ENCODE peak calls at places on chromosomes 6 and 20, in eight cellular contexts. One of them, this sample, is unnamed.

GRCh38 chr6:126040826-126041225 is 54.5 kb downstream of the TRMT11 start:
- DNase-seq in activated naive CD8-positive, alpha-beta T cell treated with anti-CD3 and anti-CD28 coated beads, Interleukin-2, amount 10 ng/mL, durations not matched to agents 7 days and 5 days: no peak
- DNase-seq in ureter: peak; percentile 63
- DNase-seq in NCI-H510A: no peak
- DNase-seq in HS-5: peak; percentile 53
- DNase-seq in nephron progenitor cell: no peak
- DNase-seq in Peyer's patch: no peak
- DNase-seq in DMS53: peak; percentile 14
- DNase-seq in this sample: no peak

GRCh38 chr6:9732056-9732455 is 682.8 kb downstream of the TFAP2A start:
- DNase-seq in activated naive CD8-positive, alpha-beta T cell treated with anti-CD3 and anti-CD28 coated beads, Interleukin-2, amount 10 ng/mL, durations not matched to agents 7 days and 5 days: no peak
- DNase-seq in NCI-H510A: no peak
- DNase-seq in DMS53: no peak
- DNase-seq in ureter: no peak
- DNase-seq in nephron progenitor cell: no peak
- DNase-seq in Peyer's patch: no peak
- DNase-seq in HS-5: no peak
- DNase-seq in this sample: no peak

GRCh38 chr6:122200441-122200840 is 199.0 kb upstream of the HSF2 start:
- DNase-seq in HS-5: no peak
- DNase-seq in nephron progenitor cell: no peak
- DNase-seq in ureter: no peak
- DNase-seq in DMS53: no peak
- DNase-seq in Peyer's patch: no peak
- DNase-seq in NCI-H510A: no peak
- DNase-seq in activated naive CD8-positive, alpha-beta T cell treated with anti-CD3 and anti-CD28 coated beads, Interleukin-2, amount 10 ng/mL, durations not matched to agents 7 days and 5 days: no peak
- DNase-seq in this sample: no peak

GRCh38 chr6:104887350-104887749 is 27.6 kb upstream of the HACE1 start:
- DNase-seq in DMS53: peak; percentile 34
- DNase-seq in activated naive CD8-positive, alpha-beta T cell treated with anti-CD3 and anti-CD28 coated beads, Interleukin-2, amount 10 ng/mL, durations not matched to agents 7 days and 5 days: no peak
- DNase-seq in NCI-H510A: no peak
- DNase-seq in HS-5: no peak
- DNase-seq in nephron progenitor cell: peak; percentile 55
- DNase-seq in ureter: no peak
- DNase-seq in Peyer's patch: no peak
- DNase-seq in this sample: no peak

GRCh38 chr6:162442675-162443074 is 284.9 kb downstream of the PRKN start:
- DNase-seq in HS-5: no peak
- DNase-seq in ureter: no peak
- DNase-seq in NCI-H510A: no peak
- DNase-seq in activated naive CD8-positive, alpha-beta T cell treated with anti-CD3 and anti-CD28 coated beads, Interleukin-2, amount 10 ng/mL, durations not matched to agents 7 days and 5 days: no peak
- DNase-seq in DMS53: peak; percentile 34
- DNase-seq in nephron progenitor cell: peak; percentile 34
- DNase-seq in Peyer's patch: no peak
- DNase-seq in this sample: peak; percentile 43

GRCh38 chr20:63317601-63318291 is 24.8 kb downstream of the COL20A1 start:
- DNase-seq in activated naive CD8-positive, alpha-beta T cell treated with anti-CD3 and anti-CD28 coated beads, Interleukin-2, amount 10 ng/mL, durations not matched to agents 7 days and 5 days: peak; percentile 18
- DNase-seq in ureter: no peak
- DNase-seq in NCI-H510A: no peak
- DNase-seq in Peyer's patch: no peak
- DNase-seq in nephron progenitor cell: no peak
- DNase-seq in HS-5: no peak
- DNase-seq in DMS53: no peak
- DNase-seq in this sample: no peak

GRCh38 chr6:159959165-159959975 is 9.5 kb upstream of the IGF2R start:
- DNase-seq in Peyer's patch: no peak
- DNase-seq in ureter: no peak
- DNase-seq in activated naive CD8-positive, alpha-beta T cell treated with anti-CD3 and anti-CD28 coated beads, Interleukin-2, amount 10 ng/mL, durations not matched to agents 7 days and 5 days: no peak
- DNase-seq in NCI-H510A: no peak
- DNase-seq in nephron progenitor cell: no peak
- DNase-seq in DMS53: no peak
- DNase-seq in HS-5: no peak
- DNase-seq in this sample: no peak

GRCh38 chr6:167804281-167805013 is 22.3 kb upstream of the AFDN start:
- DNase-seq in HS-5: no peak
- DNase-seq in activated naive CD8-positive, alpha-beta T cell treated with anti-CD3 and anti-CD28 coated beads, Interleukin-2, amount 10 ng/mL, durations not matched to agents 7 days and 5 days: no peak
- DNase-seq in DMS53: no peak
- DNase-seq in nephron progenitor cell: no peak
- DNase-seq in ureter: no peak
- DNase-seq in NCI-H510A: no peak
- DNase-seq in Peyer's patch: no peak
- DNase-seq in this sample: no peak

GRCh38 chr20:43849496-43850197 is 65.0 kb upstream of the TOX2 start:
- DNase-seq in activated naive CD8-positive, alpha-beta T cell treated with anti-CD3 and anti-CD28 coated beads, Interleukin-2, amount 10 ng/mL, durations not matched to agents 7 days and 5 days: no peak
- DNase-seq in ureter: peak; percentile 41
- DNase-seq in Peyer's patch: no peak
- DNase-seq in NCI-H510A: no peak
- DNase-seq in nephron progenitor cell: no peak
- DNase-seq in HS-5: no peak
- DNase-seq in DMS53: no peak
- DNase-seq in this sample: no peak

GRCh38 chr6:99225172-99225571 is 124.3 kb downstream of the FAXC start:
- DNase-seq in DMS53: no peak
- DNase-seq in NCI-H510A: no peak
- DNase-seq in activated naive CD8-positive, alpha-beta T cell treated with anti-CD3 and anti-CD28 coated beads, Interleukin-2, amount 10 ng/mL, durations not matched to agents 7 days and 5 days: no peak
- DNase-seq in Peyer's patch: no peak
- DNase-seq in ureter: no peak
- DNase-seq in HS-5: no peak
- DNase-seq in nephron progenitor cell: no peak
- DNase-seq in this sample: no peak

GRCh38 chr6:148518371-148519156 is 175.9 kb downstream of the SASH1 start:
- DNase-seq in Peyer's patch: no peak
- DNase-seq in nephron progenitor cell: no peak
- DNase-seq in HS-5: no peak
- DNase-seq in DMS53: no peak
- DNase-seq in activated naive CD8-positive, alpha-beta T cell treated with anti-CD3 and anti-CD28 coated beads, Interleukin-2, amount 10 ng/mL, durations not matched to agents 7 days and 5 days: no peak
- DNase-seq in ureter: no peak
- DNase-seq in NCI-H510A: no peak
- DNase-seq in this sample: no peak

GRCh38 chr6:31144296-31144969 is 5.6 kb upstream of the PSORS1C2 start:
- DNase-seq in NCI-H510A: no peak
- DNase-seq in ureter: no peak
- DNase-seq in DMS53: no peak
- DNase-seq in Peyer's patch: no peak
- DNase-seq in HS-5: no peak
- DNase-seq in nephron progenitor cell: no peak
- DNase-seq in activated naive CD8-positive, alpha-beta T cell treated with anti-CD3 and anti-CD28 coated beads, Interleukin-2, amount 10 ng/mL, durations not matched to agents 7 days and 5 days: no peak
- DNase-seq in this sample: no peak

GRCh38 chr6:111534366-111534765 is 51.3 kb upstream of the REV3L start:
- DNase-seq in NCI-H510A: no peak
- DNase-seq in activated naive CD8-positive, alpha-beta T cell treated with anti-CD3 and anti-CD28 coated beads, Interleukin-2, amount 10 ng/mL, durations not matched to agents 7 days and 5 days: no peak
- DNase-seq in DMS53: peak; percentile 55
- DNase-seq in ureter: no peak
- DNase-seq in Peyer's patch: no peak
- DNase-seq in HS-5: no peak
- DNase-seq in nephron progenitor cell: no peak
- DNase-seq in this sample: peak; percentile 69

GRCh38 chr6:93341900-93342613 is 77.3 kb downstream of the EPHA7 start:
- DNase-seq in nephron progenitor cell: peak; percentile 3
- DNase-seq in activated naive CD8-positive, alpha-beta T cell treated with anti-CD3 and anti-CD28 coated beads, Interleukin-2, amount 10 ng/mL, durations not matched to agents 7 days and 5 days: no peak
- DNase-seq in DMS53: no peak
- DNase-seq in HS-5: no peak
- DNase-seq in Peyer's patch: no peak
- DNase-seq in ureter: no peak
- DNase-seq in NCI-H510A: no peak
- DNase-seq in this sample: no peak

GRCh38 chr20:37521091-37521771 is at the start of gene NNAT:
- DNase-seq in ureter: no peak
- DNase-seq in Peyer's patch: no peak
- DNase-seq in NCI-H510A: peak; percentile 39
- DNase-seq in DMS53: no peak
- DNase-seq in activated naive CD8-positive, alpha-beta T cell treated with anti-CD3 and anti-CD28 coated beads, Interleukin-2, amount 10 ng/mL, durations not matched to agents 7 days and 5 days: no peak
- DNase-seq in nephron progenitor cell: peak; percentile 75
- DNase-seq in HS-5: no peak
- DNase-seq in this sample: no peak

GRCh38 chr6:106300020-106300772 is 25.4 kb downstream of the ATG5 start:
- DNase-seq in NCI-H510A: no peak
- DNase-seq in activated naive CD8-positive, alpha-beta T cell treated with anti-CD3 and anti-CD28 coated beads, Interleukin-2, amount 10 ng/mL, durations not matched to agents 7 days and 5 days: no peak
- DNase-seq in Peyer's patch: no peak
- DNase-seq in ureter: no peak
- DNase-seq in nephron progenitor cell: no peak
- DNase-seq in HS-5: no peak
- DNase-seq in DMS53: no peak
- DNase-seq in this sample: no peak

GRCh38 chr6:44147256-44147655 is 11.4 kb upstream of the CAPN11 start:
- DNase-seq in DMS53: no peak
- DNase-seq in Peyer's patch: no peak
- DNase-seq in activated naive CD8-positive, alpha-beta T cell treated with anti-CD3 and anti-CD28 coated beads, Interleukin-2, amount 10 ng/mL, durations not matched to agents 7 days and 5 days: no peak
- DNase-seq in NCI-H510A: no peak
- DNase-seq in nephron progenitor cell: no peak
- DNase-seq in ureter: no peak
- DNase-seq in HS-5: no peak
- DNase-seq in this sample: no peak